ENCODE peak calls at places on chromosomes 16 and 17, in eight cellular contexts. Z, Y, X, E, F, H, M and L are unnamed samples.

GRCh38 chr16:73506568-73507056 is 458.7 kb upstream of the ZFHX3 start:
- DNase-seq in Z (no peak), Y (no peak), X (no peak), E (no peak), F (no peak), H (no peak), M (no peak), L (no peak)

GRCh38 chr17:80545499-80545826 is 825 bp downstream of the RPTOR start:
- DNase-seq in Z (no peak), Y (no peak), X (no peak), E (no peak), F (no peak), H (peak), M (no peak), L (no peak)

GRCh38 chr16:73064227-73064995 is 16.5 kb upstream of the ZFHX3 start:
- DNase-seq in Z (peak), Y (no peak), X (no peak), E (no peak), F (peak), H (peak), M (no peak), L (no peak)

GRCh38 chr17:13498184-13498583 is 103.5 kb downstream of the HS3ST3A1 start:
- DNase-seq in Z (no peak), Y (no peak), X (no peak), E (no peak), F (no peak), H (no peak), M (no peak), L (no peak)

GRCh38 chr17:82767041-82767754 is 15.3 kb downstream of the TBCD start:
- DNase-seq in Z (peak), Y (no peak), X (peak), E (no peak), F (no peak), H (peak), M (peak), L (peak)

GRCh38 chr17:63474174-63474913 is 2.5 kb upstream of the ACE start:
- DNase-seq in Z (no peak), Y (no peak), X (peak), E (peak), F (peak), H (no peak), M (no peak), L (no peak)

GRCh38 chr17:37744961-37745800 is at the start of gene HNF1B:
- DNase-seq in Z (peak), Y (no peak), X (no peak), E (peak), F (no peak), H (no peak), M (peak), L (no peak)

GRCh38 chr17:17422641-17423040 is 54.2 kb upstream of the MED9 start:
- DNase-seq in Z (no peak), Y (no peak), X (no peak), E (no peak), F (peak), H (no peak), M (no peak), L (no peak)

GRCh38 chr16:51302042-51302441 is 151.0 kb upstream of the SALL1 start:
- DNase-seq in Z (no peak), Y (no peak), X (no peak), E (no peak), F (no peak), H (no peak), M (no peak), L (no peak)

GRCh38 chr17:81932333-81932983 is 4.6 kb downstream of the PYCR1 start:
- DNase-seq in Z (no peak), Y (no peak), X (no peak), E (no peak), F (no peak), H (no peak), M (no peak), L (no peak)

GRCh38 chr17:31487648-31488263 is 96.3 kb downstream of the RAB11FIP4 start:
- DNase-seq in Z (peak), Y (no peak), X (no peak), E (peak), F (peak), H (peak), M (peak), L (peak)

GRCh38 chr17:62064791-62065563 is at the start of gene MED13:
- DNase-seq in Z (peak), Y (no peak), X (peak), E (peak), F (peak), H (peak), M (peak), L (no peak)

GRCh38 chr16:24635900-24636610 is 93.4 kb upstream of the TNRC6A start:
- DNase-seq in Z (no peak), Y (peak), X (peak), E (no peak), F (peak), H (peak), M (peak), L (peak)

GRCh38 chr16:4032768-4033167 is 83.5 kb downstream of the ADCY9 start:
- DNase-seq in Z (peak), Y (no peak), X (no peak), E (peak), F (no peak), H (peak), M (peak), L (peak)

GRCh38 chr17:64094412-64094811 is 35.5 kb downstream of the ERN1 start:
- DNase-seq in Z (no peak), Y (no peak), X (no peak), E (no peak), F (no peak), H (no peak), M (no peak), L (no peak)

GRCh38 chr17:74130276-74130675 is 73.2 kb upstream of the RPL38 start:
- DNase-seq in Z (no peak), Y (no peak), X (no peak), E (no peak), F (no peak), H (no peak), M (no peak), L (no peak)

GRCh38 chr17:13029340-13029739 is 11.5 kb upstream of the ELAC2 start:
- DNase-seq in Z (no peak), Y (no peak), X (no peak), E (no peak), F (no peak), H (no peak), M (no peak), L (no peak)

GRCh38 chr17:51651513-51652298 is 391.4 kb downstream of the UTP18 start:
- DNase-seq in Z (no peak), Y (no peak), X (no peak), E (no peak), F (no peak), H (no peak), M (no peak), L (peak)

GRCh38 chr17:77666881-77667395 is 291.6 kb upstream of the TNRC6C start:
- DNase-seq in Z (peak), Y (no peak), X (no peak), E (peak), F (no peak), H (no peak), M (no peak), L (no peak)

GRCh38 chr16:60463986-60464385 is 1572.3 kb downstream of the CDH8 start:
- DNase-seq in Z (no peak), Y (no peak), X (no peak), E (no peak), F (no peak), H (no peak), M (no peak), L (no peak)

GRCh38 chr17:46044286-46044928 is 45.4 kb downstream of the STH start:
- DNase-seq in Z (peak), Y (peak), X (peak), E (no peak), F (no peak), H (peak), M (no peak), L (peak)

GRCh38 chr16:10183606-10183959 is 1.4 kb upstream of the GRIN2A start:
- DNase-seq in Z (no peak), Y (no peak), X (no peak), E (no peak), F (no peak), H (no peak), M (no peak), L (no peak)

GRCh38 chr17:50148226-50149098 is 2.0 kb downstream of the PPP1R9B start:
- DNase-seq in Z (peak), Y (no peak), X (no peak), E (peak), F (peak), H (peak), M (peak), L (peak)

GRCh38 chr16:79712273-79712672 is 111.7 kb upstream of the MAF start:
- DNase-seq in Z (no peak), Y (no peak), X (no peak), E (no peak), F (no peak), H (no peak), M (no peak), L (no peak)

GRCh38 chr17:78403822-78404221 is 25.4 kb downstream of the PGS1 start:
- DNase-seq in Z (no peak), Y (no peak), X (no peak), E (no peak), F (no peak), H (no peak), M (no peak), L (no peak)

GRCh38 chr17:3011891-3012290 is 51.5 kb downstream of the OR1D5 start:
- DNase-seq in Z (no peak), Y (no peak), X (no peak), E (no peak), F (no peak), H (no peak), M (peak), L (no peak)

GRCh38 chr17:67365762-67366192 is 600 bp downstream of the PSMD12 start:
- DNase-seq in Z (peak), Y (no peak), X (peak), E (no peak), F (no peak), H (peak), M (no peak), L (peak)

GRCh38 chr16:27495191-27495590 is 54.5 kb downstream of the GTF3C1 start:
- DNase-seq in Z (no peak), Y (no peak), X (peak), E (no peak), F (no peak), H (peak), M (no peak), L (no peak)

GRCh38 chr16:56600398-56600999 is 7.9 kb upstream of the MT2A start:
- DNase-seq in Z (peak), Y (no peak), X (peak), E (no peak), F (no peak), H (peak), M (no peak), L (peak)

GRCh38 chr17:50559674-50560184 is 786 bp upstream of the CACNA1G start:
- DNase-seq in Z (peak), Y (no peak), X (peak), E (no peak), F (peak), H (peak), M (peak), L (peak)

GRCh38 chr17:49515196-49515770 is 20.2 kb downstream of the NGFR start:
- DNase-seq in Z (no peak), Y (peak), X (peak), E (peak), F (peak), H (peak), M (peak), L (peak)

GRCh38 chr17:19433240-19433639 is 22.2 kb downstream of the RNF112 start:
- DNase-seq in Z (no peak), Y (no peak), X (no peak), E (no peak), F (no peak), H (no peak), M (no peak), L (no peak)

GRCh38 chr17:49450735-49451134 is 36.1 kb upstream of the PHB1 start:
- DNase-seq in Z (no peak), Y (no peak), X (peak), E (no peak), F (no peak), H (peak), M (no peak), L (peak)

GRCh38 chr16:86232496-86232895 is 277.8 kb upstream of the FOXF1 start:
- DNase-seq in Z (no peak), Y (no peak), X (no peak), E (no peak), F (no peak), H (no peak), M (no peak), L (no peak)

GRCh38 chr17:64685705-64686104 is 23.6 kb upstream of the SMURF2 start:
- DNase-seq in Z (no peak), Y (no peak), X (no peak), E (no peak), F (no peak), H (no peak), M (no peak), L (no peak)

GRCh38 chr17:11240041-11240801 is 792 bp upstream of the SHISA6 start:
- DNase-seq in Z (no peak), Y (no peak), X (no peak), E (no peak), F (no peak), H (peak), M (no peak), L (no peak)

DNA sequence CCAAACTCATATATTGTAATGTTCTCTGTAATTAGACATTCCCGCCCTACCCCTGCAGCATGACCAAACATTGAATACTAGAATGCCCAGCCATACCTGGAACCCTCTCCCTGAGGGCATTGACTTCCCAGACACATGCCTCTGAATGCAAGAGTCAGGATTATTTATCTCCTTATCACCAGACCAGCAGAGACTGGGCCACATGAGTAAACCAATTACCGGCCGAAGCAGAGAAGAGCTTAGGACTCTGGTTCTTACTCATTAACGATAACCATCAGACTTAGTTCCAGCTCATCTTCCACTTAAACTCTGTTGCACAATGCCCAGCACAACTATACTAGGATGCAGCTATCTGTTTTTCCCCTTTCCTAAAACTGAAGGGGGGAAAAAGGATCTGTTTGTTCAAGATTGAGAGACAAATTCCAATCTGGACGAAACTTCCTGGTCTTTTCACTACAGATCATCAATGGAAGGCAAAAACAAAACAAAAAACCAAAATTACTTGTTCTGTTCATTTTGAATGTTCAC is 88.2 kb upstream of the CORO6 start:
- DNase-seq in Z (peak), Y (no peak), X (peak), E (no peak), F (no peak), H (peak), M (no peak), L (peak)
- H3K4me3 ChIP-seq in Z (no peak), Y (no peak), X (no peak), E (no peak), F (no peak), H (peak), M (no peak), L (no peak)

GRCh38 chr17:29155235-29155965 is 24.8 kb downstream of the MYO18A start:
- DNase-seq in Z (no peak), Y (no peak), X (peak), E (peak), F (no peak), H (peak), M (peak), L (peak)
- H3K4me3 ChIP-seq in Z (no peak), Y (no peak), X (no peak), E (no peak), F (peak), H (no peak), M (no peak), L (no peak)

GRCh38 chr17:57921342-57921741 is 33.9 kb downstream of the CUEDC1 start:
- DNase-seq in Z (no peak), Y (no peak), X (peak), E (no peak), F (peak), H (peak), M (no peak), L (no peak)
- H3K4me3 ChIP-seq in Z (no peak), Y (no peak), X (no peak), E (no peak), F (peak), H (no peak), M (no peak), L (no peak)

GRCh38 chr17:39636587-39636926 is 387 bp upstream of the STARD3 start:
- DNase-seq in Z (no peak), Y (no peak), X (no peak), E (no peak), F (no peak), H (no peak), M (no peak), L (no peak)
- H3K4me3 ChIP-seq in Z (peak), Y (peak), X (peak), E (peak), F (peak), H (peak), M (peak), L (peak)